ENCODE peak calls at places on chromosomes 2 and 18, in six cellular contexts. T is GM12878, Q is HepG2, V is HCT116, A is K562, G is H1. M is an unnamed sample.

GRCh38 chr2:119823734-119824334 is 64.1 kb downstream of the PTPN4 start:
- DNase-seq in A (peak), V (no peak), Q (peak), T (no peak), G (no peak), M (peak)

GRCh38 chr2:53498210-53498609 is 269.4 kb upstream of the CHAC2 start:
- DNase-seq in T (no peak), A (no peak), G (no peak), Q (no peak), V (no peak), M (no peak)

GRCh38 chr18:21489119-21489750 is 111.3 kb downstream of the ESCO1 start:
- DNase-seq in V (peak), Q (peak), A (peak), G (peak), T (no peak), M (peak)

GRCh38 chr2:120365236-120365793 is 19.4 kb downstream of the INHBB start:
- DNase-seq in Q (no peak), T (no peak), G (no peak), V (no peak), A (no peak), M (no peak)

GRCh38 chr2:11889854-11890253 is 143.4 kb downstream of the LPIN1 start:
- DNase-seq in A (no peak), T (no peak), G (no peak), V (no peak), Q (no peak), M (no peak)

GRCh38 chr2:181552808-181553207 is 95.6 kb downstream of the ITGA4 start:
- DNase-seq in G (no peak), A (no peak), T (no peak), Q (no peak), V (peak), M (no peak)

GRCh38 chr2:239387811-239388210 is 13.0 kb downstream of the HDAC4 start:
- DNase-seq in T (no peak), G (no peak), A (no peak), Q (no peak), V (no peak), M (no peak)

GRCh38 chr2:31413876-31414550 is 529 bp downstream of the XDH start:
- DNase-seq in G (no peak), T (no peak), V (no peak), Q (no peak), A (no peak), M (no peak)

GRCh38 chr2:217456016-217456415 is 546.8 kb downstream of the TNS1 start:
- DNase-seq in V (no peak), Q (no peak), T (no peak), A (no peak), G (no peak), M (no peak)

GRCh38 chr2:26412091-26412673 is 10.5 kb downstream of the DRC1 start:
- DNase-seq in A (peak), Q (peak), T (peak), V (no peak), G (no peak), M (no peak)

GRCh38 chr2:26519396-26519991 is 41.6 kb upstream of the OTOF start:
- DNase-seq in V (no peak), T (no peak), G (no peak), Q (no peak), A (no peak), M (no peak)

GRCh38 chr2:127034056-127034455 is 72.9 kb downstream of the BIN1 start:
- DNase-seq in Q (no peak), V (no peak), A (no peak), G (peak), T (no peak), M (no peak)

DNA sequence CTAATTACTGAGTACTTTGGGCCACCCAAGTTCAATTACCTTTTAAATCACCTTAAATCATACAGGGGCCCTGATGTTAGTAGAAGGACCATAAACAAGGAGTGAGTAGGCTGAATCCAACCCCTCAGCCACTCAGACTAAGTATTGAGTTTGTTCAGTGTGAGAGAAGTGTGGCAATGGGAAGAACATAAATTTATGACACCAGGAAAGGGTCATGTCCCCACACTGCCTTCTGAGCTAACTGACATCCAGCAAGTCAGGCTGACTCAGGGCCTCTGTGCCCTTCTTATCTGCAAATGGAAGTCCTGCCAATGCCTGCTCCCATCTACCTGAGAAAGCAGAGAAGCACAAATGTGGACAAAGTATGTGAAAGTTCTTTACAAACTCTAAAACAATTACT is 12.9 kb downstream of the PLEKHM3 start:
- DNase-seq in G (no peak), T (no peak), A (peak), Q (no peak), V (no peak), M (no peak)
- TF ChIP-seq ZNF274 in G (no peak), T (no peak), A (no peak), Q (no peak), V (no peak), M (no peak)

GRCh38 chr18:57859314-57859713 is 56.2 kb upstream of the ATP8B1 start:
- DNase-seq in G (no peak), T (no peak), V (peak), A (peak), Q (peak), M (no peak)
- TF ChIP-seq YY1 in G (no peak), T (no peak), V (no peak), A (no peak), Q (no peak), M (no peak)

DNA sequence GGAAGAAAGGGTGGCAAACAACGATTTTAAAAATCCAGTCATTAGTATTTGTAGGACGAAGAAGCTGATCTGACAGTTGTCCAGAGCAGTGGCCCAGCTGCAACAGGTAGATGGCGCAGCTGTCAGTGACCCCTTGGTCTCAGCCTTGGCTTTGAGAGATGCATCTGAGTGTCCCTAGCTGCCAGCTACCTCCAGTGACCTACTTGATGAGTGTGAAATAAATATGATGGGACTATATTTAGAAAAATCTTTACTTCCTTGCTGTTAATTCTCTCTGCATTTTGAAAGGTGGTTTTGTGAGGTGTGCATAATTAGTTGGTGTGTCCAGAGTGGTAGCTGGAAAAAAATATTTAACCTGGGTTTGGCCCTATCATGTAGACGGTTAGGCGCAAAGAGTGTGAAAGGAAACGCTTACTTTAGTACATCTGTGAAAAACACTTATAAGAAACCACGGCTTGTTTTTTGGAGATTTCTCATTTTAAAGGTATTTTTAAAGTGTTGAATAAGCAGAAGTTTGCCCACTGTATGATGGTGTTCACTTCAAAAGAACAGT is 962 bp downstream of the INPP1 start:
- DNase-seq in V (no peak), A (no peak), Q (peak), G (no peak), T (no peak), M (peak)
- TF ChIP-seq ZNF274 in V (no peak), A (no peak), Q (no peak), G (no peak), T (no peak), M (no peak)

DNA sequence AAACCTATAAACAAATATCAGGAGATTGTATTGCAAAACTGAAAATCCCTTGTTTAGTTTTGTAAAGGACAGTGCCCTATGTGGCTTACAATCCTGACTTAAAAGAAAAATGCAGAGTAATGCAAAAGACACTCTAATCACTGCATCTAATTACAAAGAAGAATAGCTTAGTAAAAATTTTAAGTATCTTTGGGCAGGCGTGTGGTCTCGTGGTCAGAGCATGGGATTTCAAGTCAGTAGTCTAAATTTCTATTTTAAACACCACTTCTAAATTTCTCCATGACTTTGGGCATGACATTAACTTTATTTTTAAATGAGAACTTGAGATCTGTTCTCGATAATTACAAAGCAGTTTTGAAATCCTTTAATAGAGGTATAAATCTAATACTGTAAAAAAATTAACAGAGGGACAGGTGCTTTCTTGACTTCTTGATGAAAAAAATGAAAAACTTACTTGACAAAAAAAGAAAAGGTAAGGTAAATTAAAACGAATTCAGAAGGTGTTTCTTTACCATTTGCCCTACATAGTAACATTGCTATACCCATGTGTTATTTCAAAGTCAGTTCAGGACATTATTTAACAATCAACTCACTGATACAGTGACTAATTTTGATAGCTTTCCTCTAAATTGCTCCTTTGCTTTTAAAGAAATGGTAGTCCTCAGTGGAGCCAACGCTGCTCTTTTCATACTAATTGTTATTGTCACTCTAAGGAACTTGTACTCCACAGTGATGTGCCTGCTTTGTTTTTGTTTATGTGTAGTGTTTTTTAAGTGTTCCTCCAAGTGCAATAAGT is 17.6 kb upstream of the FTCDNL1 start:
- DNase-seq in Q (no peak), A (no peak), V (no peak), T (no peak), G (no peak), M (no peak)
- TF ChIP-seq YY1 in Q (no peak), A (no peak), V (no peak), T (no peak), G (no peak), M (no peak)

DNA sequence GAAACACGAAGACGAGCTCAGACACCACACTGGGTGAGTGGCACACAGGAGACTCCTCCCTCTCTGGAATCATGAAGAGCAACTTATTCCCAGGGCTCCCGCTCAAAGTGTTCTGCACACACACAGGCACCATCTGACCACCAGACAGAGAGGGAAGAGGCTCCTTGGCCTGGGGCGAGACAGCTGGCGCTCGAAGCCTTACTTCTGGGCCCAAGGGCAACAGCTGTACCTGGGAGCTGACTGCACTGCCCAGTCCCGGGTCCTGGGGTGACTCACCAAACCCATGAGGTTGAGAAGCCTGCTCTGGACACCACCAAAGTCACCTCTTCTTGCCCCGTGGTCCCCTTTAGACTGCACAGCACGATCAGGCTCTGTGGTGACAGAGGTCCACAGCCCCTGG is 42.4 kb downstream of the ADCY3 start:
- DNase-seq in Q (no peak), V (no peak), G (no peak), A (no peak), T (no peak), M (no peak)
- TF ChIP-seq ZNF274 in Q (no peak), V (no peak), G (no peak), A (no peak), T (no peak), M (no peak)

GRCh38 chr2:240432430-240432819 is 3.0 kb upstream of the GPC1 start:
- DNase-seq in V (no peak), T (no peak), A (no peak), G (peak), Q (no peak), M (no peak)

GRCh38 chr2:240431663-240432424 is 3.6 kb upstream of the GPC1 start:
- DNase-seq in T (no peak), V (no peak), A (no peak), Q (no peak), G (peak), M (no peak)

GRCh38 chr2:240429872-240430491 is 5.5 kb upstream of the GPC1 start:
- DNase-seq in T (no peak), G (peak), V (no peak), A (no peak), Q (peak), M (no peak)

GRCh38 chr2:240430595-240430994 is 4.9 kb upstream of the GPC1 start:
- DNase-seq in Q (no peak), A (no peak), T (no peak), V (no peak), G (peak), M (no peak)

DNA sequence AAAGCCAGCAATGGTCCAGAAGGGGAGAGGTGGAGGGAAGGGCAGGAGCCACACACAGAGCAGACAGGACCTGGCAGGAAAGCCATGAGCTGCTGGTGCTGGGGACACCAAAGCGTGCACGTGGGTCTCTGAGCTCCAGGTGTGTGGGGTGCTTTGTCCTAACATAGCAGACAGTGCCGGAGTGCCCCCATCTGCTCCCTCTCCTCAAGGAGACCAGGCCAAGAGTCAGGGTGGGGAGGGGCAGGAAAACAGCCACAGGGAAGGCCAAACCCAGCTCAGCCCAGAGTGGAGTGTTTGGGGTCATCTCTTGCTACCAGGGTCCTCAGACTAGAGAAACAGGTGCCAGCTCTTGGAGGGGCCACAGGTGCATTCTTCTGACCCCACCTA is 4.2 kb upstream of the GPC1 start:
- DNase-seq in V (no peak), T (no peak), Q (no peak), G (peak), A (no peak), M (no peak)
- TF ChIP-seq YY1 in V (no peak), T (no peak), Q (no peak), G (no peak), A (no peak), M (no peak)

DNA sequence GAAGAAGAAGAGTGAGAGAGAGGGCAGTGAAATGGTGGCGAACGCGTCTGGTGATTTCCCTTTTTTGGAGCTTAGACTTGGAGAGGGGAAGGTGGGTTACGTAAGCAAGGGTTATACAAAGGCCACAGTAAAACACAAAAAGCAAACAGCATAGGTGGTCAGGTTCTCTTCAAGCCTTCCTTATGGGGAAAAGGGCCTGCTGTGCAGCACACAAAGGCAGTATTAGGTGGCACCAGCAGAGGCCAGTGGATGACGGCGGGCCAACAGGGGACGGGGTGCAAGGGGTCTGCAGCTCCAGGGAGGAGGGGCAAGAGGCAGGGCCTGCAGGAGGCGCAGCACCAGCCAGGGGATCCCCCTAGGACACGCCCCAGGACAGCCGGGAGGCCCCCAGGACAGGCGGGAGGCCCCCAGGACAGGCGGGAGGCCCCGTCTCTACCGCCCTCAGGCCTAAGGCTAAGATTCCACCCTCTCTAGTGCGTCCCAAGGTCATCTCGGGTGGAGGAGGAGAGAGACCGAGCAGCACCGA is 32.6 kb upstream of the NPC1 start:
- DNase-seq in V (no peak), T (peak), G (peak), Q (peak), A (no peak), M (peak)
- TF ChIP-seq ZNF274 in V (no peak), T (no peak), G (no peak), Q (no peak), A (no peak), M (no peak)

GRCh38 chr18:59893971-59894370 is 5.8 kb upstream of the PMAIP1 start:
- DNase-seq in T (no peak), G (no peak), A (no peak), Q (no peak), V (no peak), M (no peak)

GRCh38 chr18:59897321-59897954 is 2.4 kb upstream of the PMAIP1 start:
- DNase-seq in Q (no peak), V (no peak), G (no peak), T (no peak), A (no peak), M (no peak)

GRCh38 chr18:59898093-59898492 is 1.7 kb upstream of the PMAIP1 start:
- DNase-seq in A (no peak), V (no peak), Q (no peak), T (no peak), G (no peak), M (no peak)

GRCh38 chr18:59892123-59892522 is 7.7 kb upstream of the PMAIP1 start:
- DNase-seq in Q (no peak), G (no peak), A (no peak), T (no peak), V (no peak), M (no peak)
- TF ChIP-seq YY1 in Q (no peak), G (no peak), A (no peak), T (no peak), V (no peak), M (no peak)

DNA sequence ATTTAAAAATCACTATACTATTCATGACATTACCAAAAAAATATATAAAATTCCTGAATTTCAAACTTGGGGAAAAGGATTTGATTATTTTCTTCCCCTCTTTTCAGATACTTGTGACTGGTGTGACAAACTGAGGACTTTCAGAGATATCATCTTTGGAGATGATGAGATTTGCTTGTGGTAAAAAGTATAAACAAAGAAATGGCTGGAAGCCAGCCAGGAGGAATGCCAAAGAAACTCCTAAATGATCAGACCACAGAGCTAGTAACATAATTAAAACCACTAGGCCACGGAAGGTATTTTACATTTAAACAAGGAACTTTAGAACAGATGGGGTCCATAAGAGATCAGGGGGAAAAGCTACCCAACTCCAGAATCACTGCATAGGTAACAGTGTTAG is 58.7 kb downstream of the PIGN start:
- DNase-seq in T (no peak), G (no peak), Q (no peak), A (no peak), V (no peak), M (no peak)
- TF ChIP-seq ZNF274 in T (no peak), G (no peak), Q (no peak), A (no peak), V (no peak), M (no peak)